ENCODE peak calls at places on chromosomes 2 and 18, in six cellular contexts. H, Z, I, X, J and N are unnamed samples.

GRCh38 chr2:148299616-148300015 is 278.7 kb downstream of the MBD5 start:
- DNase-seq in J (no peak), H (no peak), Z (no peak), X (no peak), I (no peak), N (no peak)

GRCh38 chr2:109239720-109240119 is 110.7 kb downstream of the SH3RF3 start:
- DNase-seq in H (no peak), J (no peak), Z (no peak), X (peak), I (no peak), N (no peak)

GRCh38 chr2:217950401-217950871 is 52.4 kb downstream of the TNS1 start:
- DNase-seq in I (no peak), X (no peak), J (peak), H (peak), Z (no peak), N (no peak)

GRCh38 chr2:37635359-37636208 is 35.9 kb downstream of the CDC42EP3 start:
- DNase-seq in H (no peak), J (peak), Z (peak), I (no peak), X (no peak), N (peak)

GRCh38 chr2:233384811-233385488 is 30.7 kb downstream of the DGKD start:
- DNase-seq in J (no peak), Z (no peak), H (no peak), X (no peak), I (no peak), N (no peak)

GRCh38 chr2:149885946-149886345 is 298.4 kb upstream of the MMADHC start:
- DNase-seq in H (no peak), Z (no peak), I (no peak), X (no peak), J (no peak), N (no peak)

GRCh38 chr2:236614566-236614965 is 44.9 kb downstream of the ACKR3 start:
- DNase-seq in I (no peak), J (no peak), H (no peak), Z (peak), X (no peak), N (no peak)

GRCh38 chr18:50507120-50507590 is 52.7 kb upstream of the MAPK4 start:
- DNase-seq in I (peak), H (peak), J (peak), X (no peak), Z (no peak), N (no peak)

GRCh38 chr18:32429427-32429826 is 41.3 kb downstream of the GAREM1 start:
- DNase-seq in I (no peak), Z (no peak), J (no peak), X (no peak), H (no peak), N (no peak)

GRCh38 chr2:1499033-1499795 is 86.0 kb downstream of the TPO start:
- DNase-seq in Z (no peak), J (no peak), I (no peak), H (peak), X (no peak), N (no peak)

GRCh38 chr2:147924647-147925046 is 79.8 kb downstream of the ACVR2A start:
- DNase-seq in J (no peak), I (no peak), H (no peak), Z (no peak), X (no peak), N (no peak)